ENCODE peak calls at places on chromosomes 6 and 20, in eight cellular contexts. One of them, this sample, is unnamed.
A peak's percentile ranks its signal among the peaks of the same experiment; 100 is the strongest.

GRCh38 chr6:12254228-12254627 is 35.9 kb upstream of the EDN1 start:
- DNase-seq in tibial nerve: no peak
- DNase-seq in AG04450: no peak
- DNase-seq in suprapubic skin: no peak
- DNase-seq in heart left ventricle: no peak
- DNase-seq in CD8-positive, alpha-beta memory T cell: no peak
- DNase-seq in iPS DF 6.9: no peak
- DNase-seq in uterus: no peak
- DNase-seq in this sample: no peak

GRCh38 chr20:34980543-34981213 is 25.0 kb downstream of the MYH7B start:
- DNase-seq in tibial nerve: no peak
- DNase-seq in AG04450: no peak
- DNase-seq in suprapubic skin: no peak
- DNase-seq in heart left ventricle: peak; percentile 80
- DNase-seq in CD8-positive, alpha-beta memory T cell: no peak
- DNase-seq in iPS DF 6.9: no peak
- DNase-seq in uterus: no peak
- DNase-seq in this sample: peak; percentile 77

GRCh38 chr6:34350100-34350936 is 42.2 kb downstream of the NUDT3 start:
- DNase-seq in tibial nerve: no peak
- DNase-seq in AG04450: no peak
- DNase-seq in suprapubic skin: no peak
- DNase-seq in heart left ventricle: no peak
- DNase-seq in CD8-positive, alpha-beta memory T cell: no peak
- DNase-seq in iPS DF 6.9: no peak
- DNase-seq in uterus: no peak
- DNase-seq in this sample: no peak

GRCh38 chr6:159595173-159595572 is 97.9 kb downstream of the SOD2 start:
- DNase-seq in tibial nerve: no peak
- DNase-seq in AG04450: no peak
- DNase-seq in suprapubic skin: no peak
- DNase-seq in heart left ventricle: no peak
- DNase-seq in CD8-positive, alpha-beta memory T cell: no peak
- DNase-seq in iPS DF 6.9: no peak
- DNase-seq in uterus: no peak
- DNase-seq in this sample: no peak

GRCh38 chr20:46306743-46307138 is 1.6 kb downstream of the CDH22 start:
- DNase-seq in tibial nerve: no peak
- DNase-seq in AG04450: no peak
- DNase-seq in suprapubic skin: no peak
- DNase-seq in heart left ventricle: no peak
- DNase-seq in CD8-positive, alpha-beta memory T cell: no peak
- DNase-seq in iPS DF 6.9: no peak
- DNase-seq in uterus: no peak
- DNase-seq in this sample: no peak

GRCh38 chr6:15792842-15793241 is 130.0 kb upstream of the DTNBP1 start:
- DNase-seq in tibial nerve: no peak
- DNase-seq in AG04450: no peak
- DNase-seq in suprapubic skin: no peak
- DNase-seq in heart left ventricle: no peak
- DNase-seq in CD8-positive, alpha-beta memory T cell: no peak
- DNase-seq in iPS DF 6.9: no peak
- DNase-seq in uterus: no peak
- DNase-seq in this sample: no peak

GRCh38 chr6:70693887-70694286 is 26.2 kb downstream of the SMAP1 start:
- DNase-seq in tibial nerve: no peak
- DNase-seq in AG04450: no peak
- DNase-seq in suprapubic skin: no peak
- DNase-seq in heart left ventricle: no peak
- DNase-seq in CD8-positive, alpha-beta memory T cell: no peak
- DNase-seq in iPS DF 6.9: no peak
- DNase-seq in uterus: no peak
- DNase-seq in this sample: no peak

GRCh38 chr20:16821211-16822089 is 73.3 kb downstream of the OTOR start:
- DNase-seq in tibial nerve: no peak
- DNase-seq in AG04450: no peak
- DNase-seq in suprapubic skin: no peak
- DNase-seq in heart left ventricle: no peak
- DNase-seq in CD8-positive, alpha-beta memory T cell: no peak
- DNase-seq in iPS DF 6.9: peak; percentile 37
- DNase-seq in uterus: no peak
- DNase-seq in this sample: no peak

GRCh38 chr6:129498950-129499870 is 210.8 kb downstream of the ARHGAP18 start:
- DNase-seq in tibial nerve: peak; percentile 31
- DNase-seq in AG04450: no peak
- DNase-seq in suprapubic skin: no peak
- DNase-seq in heart left ventricle: no peak
- DNase-seq in CD8-positive, alpha-beta memory T cell: no peak
- DNase-seq in iPS DF 6.9: no peak
- DNase-seq in uterus: no peak
- DNase-seq in this sample: no peak

GRCh38 chr20:35009665-35010328 is 54.1 kb downstream of the MYH7B start:
- DNase-seq in tibial nerve: no peak
- DNase-seq in AG04450: no peak
- DNase-seq in suprapubic skin: no peak
- DNase-seq in heart left ventricle: no peak
- DNase-seq in CD8-positive, alpha-beta memory T cell: no peak
- DNase-seq in iPS DF 6.9: no peak
- DNase-seq in uterus: peak; percentile 8
- DNase-seq in this sample: no peak

GRCh38 chr6:3791526-3792212 is 40.2 kb upstream of the PXDC1 start:
- DNase-seq in tibial nerve: no peak
- DNase-seq in AG04450: no peak
- DNase-seq in suprapubic skin: no peak
- DNase-seq in heart left ventricle: no peak
- DNase-seq in CD8-positive, alpha-beta memory T cell: no peak
- DNase-seq in iPS DF 6.9: no peak
- DNase-seq in uterus: no peak
- DNase-seq in this sample: no peak

GRCh38 chr6:3788408-3789017 is 37.0 kb upstream of the PXDC1 start:
- DNase-seq in tibial nerve: no peak
- DNase-seq in AG04450: no peak
- DNase-seq in suprapubic skin: no peak
- DNase-seq in heart left ventricle: no peak
- DNase-seq in CD8-positive, alpha-beta memory T cell: no peak
- DNase-seq in iPS DF 6.9: no peak
- DNase-seq in uterus: no peak
- DNase-seq in this sample: no peak

GRCh38 chr6:3789896-3790558 is 38.5 kb upstream of the PXDC1 start:
- DNase-seq in tibial nerve: no peak
- DNase-seq in AG04450: no peak
- DNase-seq in suprapubic skin: no peak
- DNase-seq in heart left ventricle: no peak
- DNase-seq in CD8-positive, alpha-beta memory T cell: no peak
- DNase-seq in iPS DF 6.9: no peak
- DNase-seq in uterus: no peak
- DNase-seq in this sample: no peak

GRCh38 chr6:3786131-3786530 is 34.6 kb upstream of the PXDC1 start:
- DNase-seq in tibial nerve: no peak
- DNase-seq in AG04450: no peak
- DNase-seq in suprapubic skin: no peak
- DNase-seq in heart left ventricle: no peak
- DNase-seq in CD8-positive, alpha-beta memory T cell: no peak
- DNase-seq in iPS DF 6.9: no peak
- DNase-seq in uterus: no peak
- DNase-seq in this sample: no peak

DNA sequence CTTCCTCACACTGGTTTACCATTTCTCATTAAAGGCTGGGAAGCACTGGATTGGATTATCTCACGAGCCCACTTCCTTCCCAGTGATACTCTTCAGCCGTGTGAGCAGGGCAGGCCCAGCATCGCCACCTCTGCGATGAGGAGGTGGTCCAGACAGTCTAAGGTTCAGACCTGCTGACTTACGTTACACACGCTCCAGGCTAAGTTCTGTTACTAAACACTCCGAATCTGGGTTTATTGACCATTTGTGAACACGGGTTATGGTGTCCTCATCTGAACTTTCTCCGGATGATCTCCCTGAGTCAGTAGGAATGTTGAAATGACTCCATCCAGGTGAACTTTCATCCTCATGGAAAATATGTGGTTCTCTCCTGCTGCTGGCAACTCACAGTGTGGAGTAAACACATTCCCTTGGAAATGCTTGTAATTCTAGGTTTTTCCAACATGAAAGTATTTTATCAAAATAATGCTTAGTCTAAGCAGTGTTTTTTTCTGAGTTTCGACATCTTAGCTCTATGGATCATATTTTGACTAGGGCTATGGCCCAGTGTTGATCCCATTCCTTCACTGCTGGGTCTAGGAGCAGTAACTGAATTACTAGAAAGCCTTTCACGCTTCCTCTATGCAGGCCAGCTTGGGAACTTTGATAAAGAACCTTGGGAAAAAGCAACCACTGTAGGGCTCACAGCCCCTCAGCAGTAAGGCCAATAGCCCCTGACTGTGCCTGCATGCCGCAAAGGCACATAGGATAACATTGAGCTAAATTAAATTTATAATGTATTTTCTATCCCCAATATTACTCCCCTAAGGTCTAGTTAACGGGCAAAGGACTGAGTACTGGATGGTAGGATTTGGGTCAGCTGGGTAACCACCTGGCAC is 37.7 kb upstream of the PXDC1 start:
- DNase-seq in tibial nerve: no peak
- DNase-seq in AG04450: peak; percentile 48
- DNase-seq in suprapubic skin: no peak
- DNase-seq in heart left ventricle: no peak
- DNase-seq in CD8-positive, alpha-beta memory T cell: no peak
- DNase-seq in iPS DF 6.9: no peak
- DNase-seq in uterus: no peak
- DNase-seq in this sample: no peak
- H3K27ac ChIP-seq in tibial nerve: peak overlapping the region; percentile 18
- H3K27ac ChIP-seq in AG04450: peak overlapping the region; percentile 80
- H3K27ac ChIP-seq in suprapubic skin: no peak overlapping the region
- H3K27ac ChIP-seq in heart left ventricle: no peak overlapping the region
- H3K27ac ChIP-seq in CD8-positive, alpha-beta memory T cell: no peak overlapping the region
- H3K27ac ChIP-seq in iPS DF 6.9: no peak overlapping the region
- H3K27ac ChIP-seq in uterus: no peak overlapping the region
- H3K27ac ChIP-seq in this sample: no peak overlapping the region

DNA sequence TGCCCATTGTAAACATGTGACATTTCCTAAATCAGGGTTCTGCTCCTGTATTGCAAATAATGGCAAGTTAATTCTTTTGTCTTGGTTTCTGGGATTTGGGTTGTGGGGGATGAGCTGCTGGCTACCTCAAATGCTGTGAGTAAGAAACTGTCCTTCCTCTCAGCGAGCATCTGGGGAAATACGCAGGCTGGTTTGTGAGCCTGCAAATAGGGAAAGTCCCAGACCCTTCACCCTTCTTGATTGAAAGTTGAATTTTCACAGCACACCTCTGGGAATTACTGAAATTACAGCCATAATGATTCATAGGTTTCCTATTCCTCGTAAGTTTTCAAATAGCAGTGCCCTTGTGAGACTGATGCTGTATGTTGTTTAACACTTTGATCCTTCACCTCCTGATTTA is 138.1 kb downstream of the TBXT start:
- DNase-seq in tibial nerve: no peak
- DNase-seq in AG04450: no peak
- DNase-seq in suprapubic skin: no peak
- DNase-seq in heart left ventricle: no peak
- DNase-seq in CD8-positive, alpha-beta memory T cell: no peak
- DNase-seq in iPS DF 6.9: no peak
- DNase-seq in uterus: no peak
- DNase-seq in this sample: no peak
- H3K27me3 ChIP-seq in tibial nerve: no peaks in the 10 kb centered on the region
- H3K27me3 ChIP-seq in AG04450: no peaks in the 10 kb centered on the region
- H3K27me3 ChIP-seq in suprapubic skin: no peaks in the 10 kb centered on the region
- H3K27me3 ChIP-seq in heart left ventricle: no peaks in the 10 kb centered on the region
- H3K27me3 ChIP-seq in CD8-positive, alpha-beta memory T cell: no peaks in the 10 kb centered on the region
- H3K27me3 ChIP-seq in iPS DF 6.9: no peaks in the 10 kb centered on the region
- H3K27me3 ChIP-seq in uterus: no peaks in the 10 kb centered on the region
- H3K27me3 ChIP-seq in this sample: no peaks in the 10 kb centered on the region

GRCh38 chr20:56018194-56018593 is 12.9 kb upstream of the CBLN4 start:
- DNase-seq in tibial nerve: no peak
- DNase-seq in AG04450: no peak
- DNase-seq in suprapubic skin: no peak
- DNase-seq in heart left ventricle: no peak
- DNase-seq in CD8-positive, alpha-beta memory T cell: no peak
- DNase-seq in iPS DF 6.9: no peak
- DNase-seq in uterus: no peak
- DNase-seq in this sample: no peak

GRCh38 chr20:56017560-56017959 is 12.2 kb upstream of the CBLN4 start:
- DNase-seq in tibial nerve: no peak
- DNase-seq in AG04450: no peak
- DNase-seq in suprapubic skin: no peak
- DNase-seq in heart left ventricle: no peak
- DNase-seq in CD8-positive, alpha-beta memory T cell: no peak
- DNase-seq in iPS DF 6.9: no peak
- DNase-seq in uterus: no peak
- DNase-seq in this sample: no peak

GRCh38 chr20:56018750-56019149 is 13.4 kb upstream of the CBLN4 start:
- DNase-seq in tibial nerve: no peak
- DNase-seq in AG04450: no peak
- DNase-seq in suprapubic skin: no peak
- DNase-seq in heart left ventricle: no peak
- DNase-seq in CD8-positive, alpha-beta memory T cell: no peak
- DNase-seq in iPS DF 6.9: no peak
- DNase-seq in uterus: no peak
- DNase-seq in this sample: no peak

GRCh38 chr20:56014998-56015397 is 9.7 kb upstream of the CBLN4 start:
- DNase-seq in tibial nerve: no peak
- DNase-seq in AG04450: no peak
- DNase-seq in suprapubic skin: no peak
- DNase-seq in heart left ventricle: no peak
- DNase-seq in CD8-positive, alpha-beta memory T cell: no peak
- DNase-seq in iPS DF 6.9: no peak
- DNase-seq in uterus: no peak
- DNase-seq in this sample: no peak
- H3K9me3 ChIP-seq in tibial nerve: no peaks in the 10 kb centered on the region
- H3K9me3 ChIP-seq in AG04450: peaks cover 20% of the 10 kb centered on the region
- H3K9me3 ChIP-seq in suprapubic skin: no peaks in the 10 kb centered on the region
- H3K9me3 ChIP-seq in heart left ventricle: no peaks in the 10 kb centered on the region
- H3K9me3 ChIP-seq in CD8-positive, alpha-beta memory T cell: no peaks in the 10 kb centered on the region
- H3K9me3 ChIP-seq in iPS DF 6.9: peaks cover 3% of the 10 kb centered on the region
- H3K9me3 ChIP-seq in uterus: no peaks in the 10 kb centered on the region
- H3K9me3 ChIP-seq in this sample: no peaks in the 10 kb centered on the region

GRCh38 chr20:47359533-47360206 is 3.2 kb upstream of the ZMYND8 start:
- DNase-seq in tibial nerve: no peak
- DNase-seq in AG04450: no peak
- DNase-seq in suprapubic skin: no peak
- DNase-seq in heart left ventricle: no peak
- DNase-seq in CD8-positive, alpha-beta memory T cell: no peak
- DNase-seq in iPS DF 6.9: no peak
- DNase-seq in uterus: no peak
- DNase-seq in this sample: peak; percentile 21

GRCh38 chr20:47360207-47360488 is 3.6 kb upstream of the ZMYND8 start:
- DNase-seq in tibial nerve: peak; percentile 73
- DNase-seq in AG04450: no peak
- DNase-seq in suprapubic skin: no peak
- DNase-seq in heart left ventricle: no peak
- DNase-seq in CD8-positive, alpha-beta memory T cell: no peak
- DNase-seq in iPS DF 6.9: no peak
- DNase-seq in uterus: peak; percentile 73
- DNase-seq in this sample: no peak

GRCh38 chr20:47361268-47361665 is 4.8 kb upstream of the ZMYND8 start:
- DNase-seq in tibial nerve: no peak
- DNase-seq in AG04450: no peak
- DNase-seq in suprapubic skin: no peak
- DNase-seq in heart left ventricle: no peak
- DNase-seq in CD8-positive, alpha-beta memory T cell: no peak
- DNase-seq in iPS DF 6.9: no peak
- DNase-seq in uterus: no peak
- DNase-seq in this sample: no peak

GRCh38 chr20:47358672-47359532 is 2.4 kb upstream of the ZMYND8 start:
- DNase-seq in tibial nerve: peak; percentile 90
- DNase-seq in AG04450: no peak
- DNase-seq in suprapubic skin: peak; percentile 93
- DNase-seq in heart left ventricle: peak; percentile 77
- DNase-seq in CD8-positive, alpha-beta memory T cell: no peak
- DNase-seq in iPS DF 6.9: no peak
- DNase-seq in uterus: peak; percentile 88
- DNase-seq in this sample: peak; percentile 84

GRCh38 chr20:47360489-47361267 is 4.2 kb upstream of the ZMYND8 start:
- DNase-seq in tibial nerve: peak; percentile 70
- DNase-seq in AG04450: peak; percentile 90
- DNase-seq in suprapubic skin: peak; percentile 88
- DNase-seq in heart left ventricle: peak; percentile 97
- DNase-seq in CD8-positive, alpha-beta memory T cell: no peak
- DNase-seq in iPS DF 6.9: no peak
- DNase-seq in uterus: peak; percentile 85
- DNase-seq in this sample: peak; percentile 91
- H3K27ac ChIP-seq in tibial nerve: peak overlapping the region; percentile 97
- H3K27ac ChIP-seq in AG04450: peak overlapping the region; percentile 99
- H3K27ac ChIP-seq in suprapubic skin: peak overlapping the region; percentile 99
- H3K27ac ChIP-seq in heart left ventricle: peak overlapping the region; percentile 98
- H3K27ac ChIP-seq in CD8-positive, alpha-beta memory T cell: peak overlapping the region; percentile 89
- H3K27ac ChIP-seq in iPS DF 6.9: no peak overlapping the region
- H3K27ac ChIP-seq in uterus: peak overlapping the region; percentile 99
- H3K27ac ChIP-seq in this sample: peak overlapping the region; percentile 97